ENCODE peak calls at places on chromosome 18, in seven cellular contexts. P is AG10803; G is activated CD4-positive, CD25-positive, alpha-beta regulatory T cell; E is LoVo; A is omental fat pad; C is aorta; B is stomach. U is an unnamed sample.

GRCh38 chr18:35132284-35132910 is 91.2 kb downstream of the MAPRE2 start:
- DNase-seq in A (no peak), B (no peak), P (peak; percentile 12), E (no peak), G (no peak), C (no peak), U (no peak)

GRCh38 chr18:3150274-3150673 is 69.5 kb downstream of the MYOM1 start:
- DNase-seq in C (no peak), B (no peak), E (no peak), A (no peak), G (no peak), P (no peak), U (no peak)

GRCh38 chr18:34543356-34543755 is 166.7 kb upstream of the DTNA start:
- DNase-seq in E (no peak), P (no peak), G (no peak), A (no peak), B (no peak), C (no peak), U (no peak)

GRCh38 chr18:11149441-11150270 is at the start of gene PIEZO2:
- DNase-seq in B (peak; percentile 29), A (no peak), P (peak; percentile 24), C (peak; percentile 89), G (no peak), E (no peak), U (peak; percentile 83)

GRCh38 chr18:34923911-34924310 is 117.3 kb upstream of the MAPRE2 start:
- DNase-seq in G (no peak), E (no peak), P (no peak), A (no peak), C (no peak), B (no peak), U (no peak)

GRCh38 chr18:3689986-3690681 is 240.2 kb downstream of the TGIF1 start:
- DNase-seq in G (no peak), E (no peak), A (no peak), C (no peak), B (no peak), P (no peak), U (no peak)

GRCh38 chr18:13530879-13531387 is 195.4 kb downstream of the FAM210A start:
- DNase-seq in P (peak; percentile 75), C (peak; percentile 89), E (peak; percentile 3), B (peak; percentile 51), G (no peak), A (no peak), U (no peak)

GRCh38 chr18:11095674-11096293 is 53.6 kb downstream of the PIEZO2 start:
- DNase-seq in B (no peak), P (no peak), C (no peak), E (no peak), G (no peak), A (no peak), U (no peak)

GRCh38 chr18:36688020-36688965 is 140.5 kb downstream of the TPGS2 start:
- DNase-seq in A (peak; percentile 60), C (no peak), P (peak; percentile 68), B (peak; percentile 65), E (peak; percentile 59), G (no peak), U (no peak)

GRCh38 chr18:12645751-12646203 is 12.1 kb downstream of the SPIRE1 start:
- DNase-seq in B (peak; percentile 36), G (no peak), A (no peak), E (no peak), P (peak; percentile 27), C (no peak), U (peak; percentile 74)

GRCh38 chr18:41265047-41265446 is 690.0 kb upstream of the PIK3C3 start:
- DNase-seq in C (no peak), G (no peak), B (no peak), P (peak; percentile 2), E (no peak), A (no peak), U (no peak)

GRCh38 chr18:74517236-74517630 is 17.1 kb upstream of the CNDP1 start:
- DNase-seq in P (no peak), B (peak; percentile 23), A (no peak), C (no peak), G (no peak), E (no peak), U (peak; percentile 54)

GRCh38 chr18:50879302-50880107 is 587 bp downstream of the ME2 start:
- DNase-seq in P (peak; percentile 48), G (peak; percentile 12), C (no peak), A (no peak), B (peak; percentile 43), E (peak; percentile 22), U (peak; percentile 91)

GRCh38 chr18:34494359-34494696 is 215.8 kb upstream of the DTNA start:
- DNase-seq in P (no peak), A (peak; percentile 22), C (peak; percentile 72), E (no peak), B (no peak), G (no peak), U (no peak)

GRCh38 chr18:49728542-49728941 is 84.8 kb downstream of the ACAA2 start:
- DNase-seq in B (peak; percentile 34), C (no peak), P (no peak), G (no peak), E (no peak), A (no peak), U (no peak)